ENCODE peak calls at places on chromosomes 1 and 21, in seven cellular contexts. W is uterus, F is HepG2, L is upper lobe of left lung, T is HCT116, P is dorsolateral prefrontal cortex, X is IMR-90. Z is an unnamed sample.

GRCh38 chr1:67947114-67947513 is 103.3 kb downstream of the DIRAS3 start:
- DNase-seq in W (no peak), X (no peak), F (no peak), P (no peak), T (no peak), L (no peak), Z (no peak)

GRCh38 chr1:68795956-68796355 is 299.1 kb upstream of the DEPDC1 start:
- DNase-seq in P (no peak), T (no peak), F (no peak), X (no peak), L (no peak), W (no peak), Z (no peak)

GRCh38 chr1:204207136-204207616 is 6.6 kb downstream of the GOLT1A start:
- DNase-seq in T (peak), W (peak), P (peak), L (peak), F (peak), X (no peak), Z (no peak)

GRCh38 chr1:38624341-38625039 is 235.1 kb downstream of the RRAGC start:
- DNase-seq in L (no peak), F (no peak), X (no peak), W (no peak), T (no peak), P (no peak), Z (no peak)

GRCh38 chr1:199173356-199173755 is 534.5 kb downstream of the PTPRC start:
- DNase-seq in L (no peak), W (no peak), P (no peak), T (no peak), X (peak), F (no peak), Z (no peak)

GRCh38 chr1:111747282-111747734 is 8.1 kb upstream of the INKA2 start:
- DNase-seq in L (peak), T (peak), W (peak), X (peak), P (no peak), F (peak), Z (peak)

GRCh38 chr1:211648980-211649934 is 26.2 kb downstream of the NEK2 start:
- DNase-seq in L (peak), W (no peak), T (no peak), X (peak), P (no peak), F (peak), Z (no peak)

GRCh38 chr1:85188530-85188929 is 12.3 kb downstream of the SYDE2 start:
- DNase-seq in W (no peak), T (no peak), F (no peak), X (no peak), P (no peak), L (no peak), Z (no peak)

GRCh38 chr1:216665381-216665780 is 57.8 kb downstream of the ESRRG start:
- DNase-seq in L (no peak), X (peak), F (no peak), W (no peak), T (no peak), P (no peak), Z (no peak)

GRCh38 chr1:107141491-107142369 is 891 bp downstream of the NTNG1 start:
- DNase-seq in L (no peak), T (peak), F (peak), W (no peak), X (peak), P (peak), Z (peak)

GRCh38 chr1:18869847-18870246 is 10.4 kb upstream of the TAS1R2 start:
- DNase-seq in T (no peak), L (no peak), F (no peak), W (no peak), X (no peak), P (no peak), Z (no peak)

GRCh38 chr21:27564684-27565280 is 597.9 kb upstream of the ADAMTS5 start:
- DNase-seq in X (peak), L (peak), F (no peak), T (no peak), P (peak), W (peak), Z (peak)

GRCh38 chr1:47793563-47793962 is 203.6 kb downstream of the TRABD2B start:
- DNase-seq in W (no peak), P (no peak), T (no peak), L (no peak), F (no peak), X (no peak), Z (no peak)

GRCh38 chr1:229192031-229192430 is 78.9 kb upstream of the RAB4A start:
- DNase-seq in P (no peak), W (no peak), X (peak), L (no peak), F (no peak), T (no peak), Z (no peak)

GRCh38 chr1:234977891-234978396 is 150.7 kb downstream of the TOMM20 start:
- DNase-seq in P (no peak), T (no peak), L (no peak), W (no peak), X (no peak), F (peak), Z (no peak)

GRCh38 chr1:59005491-59006308 is 221.9 kb upstream of the JUN start:
- DNase-seq in W (no peak), X (no peak), T (no peak), F (no peak), P (no peak), L (no peak), Z (no peak)

GRCh38 chr1:36136535-36136934 is 11.5 kb upstream of the COL8A2 start:
- DNase-seq in L (peak), F (no peak), P (peak), T (no peak), X (peak), W (no peak), Z (peak)

GRCh38 chr1:175877939-175878730 is 134.7 kb upstream of the TNR start:
- DNase-seq in T (no peak), P (peak), X (no peak), W (no peak), L (no peak), F (no peak), Z (no peak)

GRCh38 chr1:9195651-9196050 is 38.9 kb upstream of the H6PD start:
- DNase-seq in F (no peak), T (no peak), P (no peak), L (no peak), W (no peak), X (no peak), Z (no peak)

GRCh38 chr1:110956586-110956985 is 7.1 kb downstream of the LRIF1 start:
- DNase-seq in L (no peak), W (no peak), F (no peak), P (no peak), T (no peak), X (no peak), Z (no peak)

GRCh38 chr1:204583909-204584632 is 67.9 kb downstream of the MDM4 start:
- DNase-seq in X (no peak), P (peak), W (no peak), L (no peak), F (no peak), T (no peak), Z (no peak)

GRCh38 chr1:8858888-8859706 is 19.4 kb downstream of the ENO1 start:
- DNase-seq in F (peak), W (peak), X (peak), P (no peak), T (no peak), L (peak), Z (no peak)

GRCh38 chr1:113519561-113519960 is 129.2 kb downstream of the MAGI3 start:
- DNase-seq in F (peak), T (no peak), P (no peak), X (peak), W (no peak), L (no peak), Z (no peak)

GRCh38 chr1:157390646-157391045 is 161.7 kb downstream of the FCRL5 start:
- DNase-seq in T (no peak), X (peak), W (no peak), L (no peak), P (no peak), F (no peak), Z (peak)

GRCh38 chr1:178034676-178035075 is 59.2 kb upstream of the RASAL2 start:
- DNase-seq in T (no peak), X (no peak), W (no peak), L (no peak), F (no peak), P (no peak), Z (no peak)

GRCh38 chr1:114164840-114165543 is 11.3 kb upstream of the SYT6 start:
- DNase-seq in W (no peak), F (peak), L (no peak), P (no peak), X (no peak), T (no peak), Z (no peak)

GRCh38 chr1:1123581-1124507 is 8.0 kb upstream of the C1orf159 start:
- DNase-seq in F (no peak), X (peak), W (no peak), T (no peak), L (no peak), P (no peak), Z (no peak)

GRCh38 chr1:116513956-116514355 is 56.9 kb downstream of the CD58 start:
- DNase-seq in W (no peak), L (no peak), T (no peak), P (no peak), F (no peak), X (no peak), Z (no peak)

GRCh38 chr1:223081181-223081994 is 61.7 kb downstream of the TLR5 start:
- DNase-seq in X (peak), F (peak), P (peak), T (peak), W (peak), L (peak), Z (peak)

GRCh38 chr1:83545450-83545849 is 453.5 kb downstream of the TTLL7 start:
- DNase-seq in X (no peak), T (no peak), P (no peak), L (no peak), W (no peak), F (no peak), Z (no peak)
- TF ChIP-seq CTCF in X (no peak), T (peak), P (no peak), L (no peak), W (no peak), F (no peak), Z (no peak)

DNA sequence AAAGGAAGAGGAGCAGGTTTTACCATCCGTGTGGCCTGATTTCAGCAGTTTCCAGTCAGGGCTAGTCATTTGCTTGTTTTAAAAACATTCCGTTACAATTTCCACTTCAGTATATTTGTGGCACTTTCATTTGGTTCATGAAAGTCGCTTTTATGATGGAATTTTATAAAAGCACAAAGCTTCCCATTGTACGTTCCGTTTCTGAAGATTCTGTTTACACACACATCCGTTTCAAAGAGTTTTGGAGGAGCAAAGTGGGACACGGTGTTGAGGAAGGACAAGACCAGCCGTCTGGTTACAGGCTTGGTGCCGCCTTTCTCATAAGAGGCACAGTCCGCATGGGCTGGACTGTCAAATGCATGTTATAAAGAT is 60.4 kb downstream of the FAAP20 start:
- DNase-seq in F (peak), W (no peak), T (no peak), L (no peak), P (no peak), X (no peak), Z (no peak)
- TF ChIP-seq CTCF in F (no peak), W (no peak), T (no peak), L (no peak), P (no peak), X (no peak), Z (no peak)

GRCh38 chr1:172090511-172090817 is 249.2 kb downstream of the DNM3 start:
- DNase-seq in F (no peak), L (no peak), X (no peak), P (no peak), W (no peak), T (no peak), Z (no peak)
- TF ChIP-seq CTCF in F (no peak), L (no peak), X (no peak), P (no peak), W (no peak), T (no peak), Z (no peak)

GRCh38 chr21:20968391-20968790 is 29.8 kb upstream of the NCAM2 start:
- DNase-seq in P (no peak), X (no peak), L (no peak), F (no peak), W (no peak), T (no peak), Z (no peak)

GRCh38 chr21:20970691-20971090 is 27.5 kb upstream of the NCAM2 start:
- DNase-seq in P (no peak), L (no peak), X (no peak), T (no peak), W (no peak), F (no peak), Z (no peak)

GRCh38 chr21:20971296-20971921 is 26.8 kb upstream of the NCAM2 start:
- DNase-seq in T (no peak), F (peak), W (no peak), P (peak), X (peak), L (peak), Z (no peak)
- TF ChIP-seq CTCF in T (peak), F (peak), W (no peak), P (peak), X (peak), L (peak), Z (peak)

GRCh38 chr1:160681067-160681890 is 30.3 kb downstream of the CD48 start:
- DNase-seq in T (peak), F (peak), X (peak), L (peak), P (no peak), W (peak), Z (no peak)
- TF ChIP-seq CTCF in T (peak), F (peak), X (peak), L (peak), P (peak), W (no peak), Z (peak)

GRCh38 chr1:185862235-185862634 is 128.0 kb downstream of the HMCN1 start:
- DNase-seq in T (no peak), P (no peak), F (no peak), W (no peak), L (no peak), X (peak), Z (no peak)
- TF ChIP-seq CTCF in T (no peak), P (no peak), F (no peak), W (no peak), L (no peak), X (no peak), Z (no peak)